ENCODE peak calls at places on chromosomes 1 and 21, in nine cellular contexts. N is AG08395; O is SJSA1; K is esophagus muscularis mucosa; H is activated T-cell treated with anti-CD3 and anti-CD28 coated beads for 1 hour; C is A172; Q is activated CD8-positive, alpha-beta T cell treated with anti-CD3 and anti-CD28 coated beads for 36 hours; Y is lung microvascular endothelial cell; U is GM04504. F is an unnamed sample.

GRCh38 chr1:178530037-178530402 is 17.1 kb downstream of the TEX35 start:
- DNase-seq in N (peak; percentile 92), O (peak; percentile 81), K (no peak), H (no peak), C (peak; percentile 99), Q (no peak), Y (no peak), U (peak; percentile 68), F (peak; percentile 77)

GRCh38 chr1:7669559-7670208 is 101.4 kb upstream of the VAMP3 start:
- DNase-seq in N (peak; percentile 69), O (peak; percentile 63), K (no peak), H (peak; percentile 16), C (no peak), Q (peak; percentile 60), Y (peak; percentile 66), U (no peak), F (peak; percentile 11)

GRCh38 chr21:44881586-44881939 is 8.1 kb upstream of the PTTG1IP start:
- DNase-seq in N (no peak), O (no peak), K (no peak), H (no peak), C (no peak), Q (no peak), Y (no peak), U (no peak), F (no peak)

GRCh38 chr1:110440877-110441276 is 10.1 kb upstream of the PROK1 start:
- DNase-seq in N (peak; percentile 39), O (no peak), K (no peak), H (no peak), C (no peak), Q (no peak), Y (no peak), U (peak; percentile 24), F (peak; percentile 23)

GRCh38 chr1:47469405-47469759 is 31.5 kb downstream of the FOXD2 start:
- DNase-seq in N (no peak), O (no peak), K (no peak), H (no peak), C (no peak), Q (no peak), Y (peak; percentile 19), U (no peak), F (no peak)

GRCh38 chr1:235532350-235532749 is 28.1 kb upstream of the B3GALNT2 start:
- DNase-seq in N (no peak), O (no peak), K (no peak), H (no peak), C (peak; percentile 93), Q (no peak), Y (no peak), U (no peak), F (peak; percentile 65)

GRCh38 chr1:109997204-109997866 is 12.8 kb downstream of the AHCYL1 start:
- DNase-seq in N (no peak), O (no peak), K (no peak), H (no peak), C (no peak), Q (no peak), Y (no peak), U (no peak), F (no peak)

GRCh38 chr21:27480841-27481261 is 514.0 kb upstream of the ADAMTS5 start:
- DNase-seq in N (peak; percentile 59), O (no peak), K (no peak), H (no peak), C (peak; percentile 8), Q (peak; percentile 2), Y (no peak), U (no peak), F (peak; percentile 37)

GRCh38 chr1:155873860-155874259 is 14.5 kb downstream of the SYT11 start:
- DNase-seq in N (no peak), O (no peak), K (no peak), H (no peak), C (peak; percentile 79), Q (no peak), Y (peak; percentile 12), U (no peak), F (peak; percentile 57)

GRCh38 chr1:59083946-59084865 is 212.7 kb upstream of the FGGY start:
- DNase-seq in N (no peak), O (peak; percentile 51), K (no peak), H (no peak), C (peak; percentile 58), Q (peak; percentile 8), Y (peak; percentile 62), U (no peak), F (no peak)

GRCh38 chr1:60149254-60149653 is 75.7 kb upstream of the C1orf87 start:
- DNase-seq in N (no peak), O (no peak), K (no peak), H (no peak), C (no peak), Q (no peak), Y (no peak), U (no peak), F (no peak)

GRCh38 chr1:59431566-59432294 is 134.8 kb downstream of the FGGY start:
- DNase-seq in N (peak; percentile 35), O (no peak), K (peak; percentile 39), H (no peak), C (peak; percentile 80), Q (no peak), Y (no peak), U (no peak), F (peak; percentile 28)

GRCh38 chr1:51569284-51570062 is 47.4 kb upstream of the OSBPL9 start:
- DNase-seq in N (peak; percentile 34), O (peak; percentile 77), K (no peak), H (no peak), C (peak; percentile 89), Q (peak; percentile 68), Y (peak; percentile 89), U (no peak), F (peak; percentile 82)

GRCh38 chr1:152441756-152442155 is 27.7 kb upstream of the CRNN start:
- DNase-seq in N (no peak), O (no peak), K (peak; percentile 81), H (no peak), C (no peak), Q (no peak), Y (no peak), U (no peak), F (no peak)

GRCh38 chr21:45615145-45615711 is 28.3 kb upstream of the PCBP3 start:
- DNase-seq in N (no peak), O (no peak), K (no peak), H (peak; percentile 75), C (peak; percentile 42), Q (peak; percentile 93), Y (peak; percentile 56), U (no peak), F (no peak)

GRCh38 chr21:33546076-33546475 is 3.2 kb downstream of the SON start:
- DNase-seq in N (no peak), O (no peak), K (no peak), H (no peak), C (no peak), Q (no peak), Y (no peak), U (no peak), F (no peak)

GRCh38 chr1:116990612-116991151 is 10.9 kb upstream of the CD101 start:
- DNase-seq in N (peak; percentile 36), O (peak; percentile 77), K (no peak), H (no peak), C (no peak), Q (no peak), Y (peak; percentile 98), U (no peak), F (no peak)

GRCh38 chr1:223258751-223259177 is 105.2 kb downstream of the SUSD4 start:
- DNase-seq in N (peak; percentile 69), O (peak; percentile 72), K (peak; percentile 89), H (no peak), C (peak; percentile 59), Q (no peak), Y (no peak), U (no peak), F (peak; percentile 29)

GRCh38 chr1:24828887-24829192 is 83.6 kb downstream of the CLIC4 start:
- DNase-seq in N (no peak), O (no peak), K (no peak), H (no peak), C (no peak), Q (no peak), Y (no peak), U (no peak), F (no peak)

GRCh38 chr1:173206816-173207595 is at the start of gene TNFSF4:
- DNase-seq in N (peak; percentile 14), O (no peak), K (no peak), H (no peak), C (peak; percentile 54), Q (peak; percentile 59), Y (no peak), U (no peak), F (no peak)

GRCh38 chr1:80181418-80181817 is 1174.9 kb upstream of the ADGRL4 start:
- DNase-seq in N (no peak), O (no peak), K (no peak), H (no peak), C (no peak), Q (no peak), Y (no peak), U (no peak), F (no peak)

GRCh38 chr1:172650474-172651193 is 8.3 kb upstream of the FASLG start:
- DNase-seq in N (no peak), O (no peak), K (no peak), H (no peak), C (no peak), Q (no peak), Y (no peak), U (no peak), F (no peak)

GRCh38 chr1:22349302-22350043 is 102.2 kb upstream of the ZBTB40 start:
- DNase-seq in N (no peak), O (no peak), K (no peak), H (no peak), C (no peak), Q (no peak), Y (no peak), U (no peak), F (no peak)

GRCh38 chr21:19268634-19269138 is 865.1 kb upstream of the TMPRSS15 start:
- DNase-seq in N (no peak), O (no peak), K (no peak), H (no peak), C (no peak), Q (no peak), Y (no peak), U (no peak), F (no peak)

GRCh38 chr1:153544453-153545066 is 1.0 kb downstream of the S100A4 start:
- DNase-seq in N (no peak), O (no peak), K (no peak), H (no peak), C (no peak), Q (no peak), Y (no peak), U (no peak), F (no peak)

GRCh38 chr1:212884592-212884991 is 26.5 kb downstream of the FLVCR1 start:
- DNase-seq in N (no peak), O (no peak), K (no peak), H (no peak), C (no peak), Q (no peak), Y (no peak), U (no peak), F (no peak)

GRCh38 chr1:173095632-173096031 is 44.9 kb upstream of the TNFSF18 start:
- DNase-seq in N (peak; percentile 80), O (peak; percentile 52), K (no peak), H (no peak), C (peak; percentile 52), Q (no peak), Y (no peak), U (peak; percentile 53), F (peak; percentile 87)

GRCh38 chr1:229253170-229253974 is 17.5 kb upstream of the RAB4A start:
- DNase-seq in N (no peak), O (no peak), K (no peak), H (no peak), C (peak; percentile 86), Q (peak; percentile 38), Y (no peak), U (no peak), F (no peak)

GRCh38 chr1:167936930-167937708 is at the start of gene MPC2:
- DNase-seq in N (peak; percentile 68), O (peak; percentile 57), K (peak; percentile 93), H (peak; percentile 59), C (peak; percentile 79), Q (peak; percentile 79), Y (peak; percentile 65), U (peak; percentile 36), F (peak; percentile 35)

GRCh38 chr1:100313382-100313781 is 38.9 kb upstream of the CDC14A start:
- DNase-seq in N (no peak), O (no peak), K (no peak), H (no peak), C (no peak), Q (no peak), Y (no peak), U (no peak), F (no peak)

GRCh38 chr1:165930961-165931360 is 103.5 kb downstream of the UCK2 start:
- DNase-seq in N (no peak), O (no peak), K (no peak), H (no peak), C (no peak), Q (no peak), Y (no peak), U (no peak), F (no peak)

F was measured in HFFc6.